ENCODE peak calls at places on chromosomes 13 and 19, in six cellular contexts. One of them, this sample, is unnamed.

GRCh38 chr19:5484398-5485285 is 29.4 kb downstream of the ZNRF4 start:
- DNase-seq in esophagus squamous epithelium: no peak
- DNase-seq in fibroblast of lung: peak
- DNase-seq in progenitor cell of endocrine pancreas: peak
- DNase-seq in transverse colon: no peak
- DNase-seq in body of pancreas: peak
- DNase-seq in this sample: no peak

GRCh38 chr19:16435999-16436650 is 35.6 kb downstream of the EPS15L1 start:
- DNase-seq in progenitor cell of endocrine pancreas: no peak
- DNase-seq in esophagus squamous epithelium: no peak
- DNase-seq in body of pancreas: no peak
- DNase-seq in transverse colon: no peak
- DNase-seq in fibroblast of lung: peak
- DNase-seq in this sample: no peak

GRCh38 chr19:661427-662196 is 1.4 kb downstream of the RNF126 start:
- DNase-seq in transverse colon: peak
- DNase-seq in body of pancreas: no peak
- DNase-seq in progenitor cell of endocrine pancreas: no peak
- DNase-seq in esophagus squamous epithelium: no peak
- DNase-seq in fibroblast of lung: no peak
- DNase-seq in this sample: no peak

GRCh38 chr19:2683430-2683995 is 19.0 kb downstream of the GNG7 start:
- DNase-seq in transverse colon: no peak
- DNase-seq in esophagus squamous epithelium: no peak
- DNase-seq in fibroblast of lung: no peak
- DNase-seq in progenitor cell of endocrine pancreas: no peak
- DNase-seq in body of pancreas: no peak
- DNase-seq in this sample: no peak

GRCh38 chr19:35545855-35546381 is 492 bp downstream of the TMEM147 start:
- DNase-seq in transverse colon: peak
- DNase-seq in body of pancreas: peak
- DNase-seq in esophagus squamous epithelium: no peak
- DNase-seq in progenitor cell of endocrine pancreas: peak
- DNase-seq in fibroblast of lung: peak
- DNase-seq in this sample: no peak

GRCh38 chr19:11067356-11068113 is 21.7 kb upstream of the LDLR start:
- DNase-seq in progenitor cell of endocrine pancreas: no peak
- DNase-seq in fibroblast of lung: peak
- DNase-seq in esophagus squamous epithelium: no peak
- DNase-seq in body of pancreas: no peak
- DNase-seq in transverse colon: no peak
- DNase-seq in this sample: no peak

GRCh38 chr13:107864543-107865460 is 350.5 kb downstream of the LIG4 start:
- DNase-seq in body of pancreas: no peak
- DNase-seq in progenitor cell of endocrine pancreas: peak
- DNase-seq in transverse colon: no peak
- DNase-seq in esophagus squamous epithelium: no peak
- DNase-seq in fibroblast of lung: peak
- DNase-seq in this sample: no peak

GRCh38 chr19:3045885-3046603 is 16.3 kb downstream of the TLE5 start:
- DNase-seq in esophagus squamous epithelium: no peak
- DNase-seq in fibroblast of lung: no peak
- DNase-seq in body of pancreas: no peak
- DNase-seq in progenitor cell of endocrine pancreas: no peak
- DNase-seq in transverse colon: no peak
- DNase-seq in this sample: no peak

GRCh38 chr13:25581351-25581750 is 209.6 kb downstream of the ATP8A2 start:
- DNase-seq in progenitor cell of endocrine pancreas: no peak
- DNase-seq in transverse colon: no peak
- DNase-seq in fibroblast of lung: no peak
- DNase-seq in esophagus squamous epithelium: no peak
- DNase-seq in body of pancreas: no peak
- DNase-seq in this sample: no peak

GRCh38 chr13:91988331-91988730 is 589.9 kb downstream of the GPC5 start:
- DNase-seq in fibroblast of lung: no peak
- DNase-seq in transverse colon: no peak
- DNase-seq in body of pancreas: no peak
- DNase-seq in progenitor cell of endocrine pancreas: no peak
- DNase-seq in esophagus squamous epithelium: no peak
- DNase-seq in this sample: no peak

GRCh38 chr13:100722517-100722916 is 47.9 kb upstream of the TMTC4 start:
- DNase-seq in esophagus squamous epithelium: no peak
- DNase-seq in transverse colon: no peak
- DNase-seq in progenitor cell of endocrine pancreas: no peak
- DNase-seq in fibroblast of lung: no peak
- DNase-seq in body of pancreas: no peak
- DNase-seq in this sample: no peak

GRCh38 chr13:89746554-89746953 is 1600.9 kb upstream of the MIR17HG start:
- DNase-seq in progenitor cell of endocrine pancreas: no peak
- DNase-seq in transverse colon: no peak
- DNase-seq in body of pancreas: no peak
- DNase-seq in esophagus squamous epithelium: no peak
- DNase-seq in fibroblast of lung: no peak
- DNase-seq in this sample: no peak

GRCh38 chr13:85497652-85498051 is 301.6 kb downstream of the SLITRK6 start:
- DNase-seq in fibroblast of lung: peak
- DNase-seq in progenitor cell of endocrine pancreas: no peak
- DNase-seq in transverse colon: no peak
- DNase-seq in body of pancreas: no peak
- DNase-seq in esophagus squamous epithelium: no peak
- DNase-seq in this sample: no peak

GRCh38 chr13:39786091-39786490 is 130.6 kb downstream of the COG6 start:
- DNase-seq in esophagus squamous epithelium: no peak
- DNase-seq in transverse colon: no peak
- DNase-seq in body of pancreas: no peak
- DNase-seq in progenitor cell of endocrine pancreas: no peak
- DNase-seq in fibroblast of lung: no peak
- DNase-seq in this sample: no peak

GRCh38 chr13:31174018-31174417 is 12.3 kb upstream of the HSPH1 start:
- DNase-seq in transverse colon: no peak
- DNase-seq in body of pancreas: no peak
- DNase-seq in progenitor cell of endocrine pancreas: no peak
- DNase-seq in esophagus squamous epithelium: no peak
- DNase-seq in fibroblast of lung: peak
- DNase-seq in this sample: no peak

GRCh38 chr19:20661150-20661819 is at the start of gene ZNF626:
- DNase-seq in transverse colon: peak
- DNase-seq in esophagus squamous epithelium: peak
- DNase-seq in fibroblast of lung: peak
- DNase-seq in body of pancreas: peak
- DNase-seq in progenitor cell of endocrine pancreas: peak
- DNase-seq in this sample: peak

GRCh38 chr19:7515471-7516226 is at the start of gene ZNF358:
- DNase-seq in esophagus squamous epithelium: no peak
- DNase-seq in body of pancreas: peak
- DNase-seq in transverse colon: peak
- DNase-seq in fibroblast of lung: peak
- DNase-seq in progenitor cell of endocrine pancreas: peak
- DNase-seq in this sample: no peak

GRCh38 chr19:35446194-35446593 is 1.9 kb upstream of the FFAR2 start:
- DNase-seq in transverse colon: no peak
- DNase-seq in progenitor cell of endocrine pancreas: no peak
- DNase-seq in esophagus squamous epithelium: no peak
- DNase-seq in fibroblast of lung: no peak
- DNase-seq in body of pancreas: no peak
- DNase-seq in this sample: peak

GRCh38 chr19:45613926-45614725 is 12.1 kb upstream of the GPR4 start:
- DNase-seq in esophagus squamous epithelium: no peak
- DNase-seq in transverse colon: peak
- DNase-seq in progenitor cell of endocrine pancreas: no peak
- DNase-seq in body of pancreas: peak
- DNase-seq in fibroblast of lung: peak
- DNase-seq in this sample: peak

GRCh38 chr13:81791636-81792035 is 1450.7 kb upstream of the SPRY2 start:
- DNase-seq in progenitor cell of endocrine pancreas: no peak
- DNase-seq in fibroblast of lung: no peak
- DNase-seq in body of pancreas: no peak
- DNase-seq in esophagus squamous epithelium: no peak
- DNase-seq in transverse colon: no peak
- DNase-seq in this sample: no peak

GRCh38 chr19:48614436-48615144 is at the start of gene FAM83E:
- DNase-seq in body of pancreas: peak
- DNase-seq in progenitor cell of endocrine pancreas: no peak
- DNase-seq in fibroblast of lung: no peak
- DNase-seq in transverse colon: peak
- DNase-seq in esophagus squamous epithelium: no peak
- DNase-seq in this sample: no peak

GRCh38 chr13:34044041-34044440 is 226.1 kb downstream of the RFC3 start:
- DNase-seq in progenitor cell of endocrine pancreas: no peak
- DNase-seq in transverse colon: no peak
- DNase-seq in fibroblast of lung: peak
- DNase-seq in body of pancreas: no peak
- DNase-seq in esophagus squamous epithelium: no peak
- DNase-seq in this sample: no peak

GRCh38 chr13:98504371-98504963 is 72.4 kb downstream of the STK24 start:
- DNase-seq in transverse colon: no peak
- DNase-seq in progenitor cell of endocrine pancreas: no peak
- DNase-seq in fibroblast of lung: no peak
- DNase-seq in esophagus squamous epithelium: no peak
- DNase-seq in body of pancreas: peak
- DNase-seq in this sample: no peak

GRCh38 chr19:896434-896833 is 3.1 kb downstream of the RNU6-9 start:
- DNase-seq in fibroblast of lung: no peak
- DNase-seq in esophagus squamous epithelium: no peak
- DNase-seq in body of pancreas: no peak
- DNase-seq in transverse colon: no peak
- DNase-seq in progenitor cell of endocrine pancreas: no peak
- DNase-seq in this sample: no peak

GRCh38 chr19:42254083-42254849 is 662 bp downstream of the ERF start:
- DNase-seq in transverse colon: peak
- DNase-seq in esophagus squamous epithelium: no peak
- DNase-seq in progenitor cell of endocrine pancreas: peak
- DNase-seq in fibroblast of lung: peak
- DNase-seq in body of pancreas: peak
- DNase-seq in this sample: no peak

GRCh38 chr13:104017317-104017716 is 951.1 kb upstream of the SLC10A2 start:
- DNase-seq in esophagus squamous epithelium: no peak
- DNase-seq in progenitor cell of endocrine pancreas: no peak
- DNase-seq in body of pancreas: no peak
- DNase-seq in transverse colon: no peak
- DNase-seq in fibroblast of lung: no peak
- DNase-seq in this sample: no peak

GRCh38 chr13:22235285-22235949 is 564.5 kb downstream of the FGF9 start:
- DNase-seq in transverse colon: no peak
- DNase-seq in fibroblast of lung: no peak
- DNase-seq in esophagus squamous epithelium: no peak
- DNase-seq in body of pancreas: no peak
- DNase-seq in progenitor cell of endocrine pancreas: no peak
- DNase-seq in this sample: no peak

GRCh38 chr19:34359954-34360315 is 5.1 kb upstream of the GPI start:
- DNase-seq in transverse colon: no peak
- DNase-seq in esophagus squamous epithelium: no peak
- DNase-seq in body of pancreas: no peak
- DNase-seq in fibroblast of lung: no peak
- DNase-seq in progenitor cell of endocrine pancreas: no peak
- DNase-seq in this sample: no peak
- TF ChIP-seq CTCF in transverse colon: no peak
- TF ChIP-seq CTCF in esophagus squamous epithelium: no peak
- TF ChIP-seq CTCF in body of pancreas: no peak
- TF ChIP-seq CTCF in fibroblast of lung: no peak
- TF ChIP-seq CTCF in progenitor cell of endocrine pancreas: no peak
- TF ChIP-seq CTCF in this sample: no peak

GRCh38 chr19:33797821-33798633 is 1.4 kb downstream of the KCTD15 start:
- DNase-seq in body of pancreas: peak
- DNase-seq in transverse colon: peak
- DNase-seq in fibroblast of lung: peak
- DNase-seq in progenitor cell of endocrine pancreas: no peak
- DNase-seq in esophagus squamous epithelium: no peak
- DNase-seq in this sample: no peak

GRCh38 chr19:33798701-33799111 is 2.0 kb downstream of the KCTD15 start:
- DNase-seq in transverse colon: no peak
- DNase-seq in fibroblast of lung: peak
- DNase-seq in progenitor cell of endocrine pancreas: no peak
- DNase-seq in esophagus squamous epithelium: no peak
- DNase-seq in body of pancreas: no peak
- DNase-seq in this sample: no peak

GRCh38 chr19:33801411-33801810 is 4.7 kb downstream of the KCTD15 start:
- DNase-seq in progenitor cell of endocrine pancreas: no peak
- DNase-seq in esophagus squamous epithelium: no peak
- DNase-seq in fibroblast of lung: no peak
- DNase-seq in body of pancreas: no peak
- DNase-seq in transverse colon: no peak
- DNase-seq in this sample: no peak

GRCh38 chr19:33800012-33800680 is 3.5 kb downstream of the KCTD15 start:
- DNase-seq in body of pancreas: no peak
- DNase-seq in progenitor cell of endocrine pancreas: no peak
- DNase-seq in fibroblast of lung: no peak
- DNase-seq in transverse colon: no peak
- DNase-seq in esophagus squamous epithelium: no peak
- DNase-seq in this sample: no peak

DNA sequence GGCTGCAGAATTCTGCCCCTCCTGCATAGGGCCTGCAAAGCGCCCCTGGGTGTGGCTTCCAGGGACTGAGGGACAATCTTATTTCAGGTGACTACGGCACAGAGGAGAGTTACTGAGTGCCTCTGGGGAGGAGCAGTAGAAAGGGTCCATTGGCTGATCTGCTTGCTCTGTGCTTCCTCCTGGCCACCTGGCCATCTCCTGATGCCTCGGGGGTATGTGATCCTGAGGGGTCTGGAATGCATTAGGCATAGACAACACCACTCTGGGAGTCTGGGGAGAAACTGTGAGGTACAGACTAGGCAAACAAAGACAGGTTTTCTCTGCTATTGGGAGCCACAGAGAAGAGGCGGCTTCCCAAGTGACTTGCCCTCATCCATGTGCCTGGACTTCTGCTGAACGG is 2.8 kb downstream of the KCTD15 start:
- DNase-seq in progenitor cell of endocrine pancreas: no peak
- DNase-seq in fibroblast of lung: no peak
- DNase-seq in body of pancreas: no peak
- DNase-seq in transverse colon: no peak
- DNase-seq in esophagus squamous epithelium: no peak
- DNase-seq in this sample: no peak
- TF ChIP-seq CTCF in progenitor cell of endocrine pancreas: no peak
- TF ChIP-seq CTCF in fibroblast of lung: no peak
- TF ChIP-seq CTCF in body of pancreas: no peak
- TF ChIP-seq CTCF in transverse colon: no peak
- TF ChIP-seq CTCF in esophagus squamous epithelium: no peak
- TF ChIP-seq CTCF in this sample: no peak

GRCh38 chr19:43316591-43317319 is 36.7 kb upstream of the CD177 start:
- DNase-seq in fibroblast of lung: peak
- DNase-seq in esophagus squamous epithelium: no peak
- DNase-seq in transverse colon: peak
- DNase-seq in progenitor cell of endocrine pancreas: no peak
- DNase-seq in body of pancreas: no peak
- DNase-seq in this sample: no peak
- TF ChIP-seq CTCF in fibroblast of lung: peak
- TF ChIP-seq CTCF in esophagus squamous epithelium: no peak
- TF ChIP-seq CTCF in transverse colon: no peak
- TF ChIP-seq CTCF in progenitor cell of endocrine pancreas: peak
- TF ChIP-seq CTCF in body of pancreas: no peak
- TF ChIP-seq CTCF in this sample: no peak

DNA sequence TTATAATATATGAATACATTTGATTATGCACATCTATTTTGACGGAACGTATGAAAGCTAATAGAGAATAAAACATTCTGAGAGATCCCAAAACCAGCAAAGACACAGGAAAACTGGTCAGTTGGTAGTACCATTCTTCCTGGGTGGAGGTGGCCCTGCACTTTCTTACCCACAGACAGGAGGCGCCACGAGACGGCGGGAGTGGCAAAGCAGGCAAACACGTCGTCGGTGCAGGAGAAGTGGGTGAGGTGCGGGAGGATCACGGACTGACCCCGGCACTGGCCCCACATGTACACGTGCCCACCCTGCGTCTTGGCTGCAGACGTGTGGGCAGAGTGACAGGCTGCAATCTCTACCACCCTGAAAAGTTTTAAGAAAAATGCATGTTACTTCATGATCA is 36.1 kb downstream of the RCBTB1 start:
- DNase-seq in progenitor cell of endocrine pancreas: no peak
- DNase-seq in transverse colon: no peak
- DNase-seq in esophagus squamous epithelium: no peak
- DNase-seq in fibroblast of lung: no peak
- DNase-seq in body of pancreas: peak
- DNase-seq in this sample: no peak
- TF ChIP-seq CTCF in progenitor cell of endocrine pancreas: no peak
- TF ChIP-seq CTCF in transverse colon: no peak
- TF ChIP-seq CTCF in esophagus squamous epithelium: no peak
- TF ChIP-seq CTCF in fibroblast of lung: peak
- TF ChIP-seq CTCF in body of pancreas: peak
- TF ChIP-seq CTCF in this sample: no peak

This sample was measured in CD14-positive monocyte.